ENCODE peak calls at places on chromosomes 2 and 18, in eight cellular contexts. One of them, this sample, is unnamed.

GRCh38 chr2:231854616-231855125 is 68.4 kb downstream of the COPS7B start:
- DNase-seq in neural crest cell: no peak
- DNase-seq in right atrium auricular region: no peak
- DNase-seq in NCI-H1436: no peak
- DNase-seq in NCI-H1092 treated with DMSO at 0.1 percent for 48 hours: no peak
- DNase-seq in HFF-Myc: no peak
- DNase-seq in EH: no peak
- DNase-seq in WERI-Rb-1: no peak
- DNase-seq in this sample: no peak

GRCh38 chr2:229282758-229283546 is 11.9 kb upstream of the PID1 start:
- DNase-seq in neural crest cell: no peak
- DNase-seq in right atrium auricular region: peak; percentile 88
- DNase-seq in NCI-H1436: no peak
- DNase-seq in NCI-H1092 treated with DMSO at 0.1 percent for 48 hours: no peak
- DNase-seq in HFF-Myc: peak; percentile 33
- DNase-seq in EH: peak; percentile 79
- DNase-seq in WERI-Rb-1: no peak
- DNase-seq in this sample: no peak

GRCh38 chr18:59540819-59541218 is 156.4 kb downstream of the CCBE1 start:
- DNase-seq in neural crest cell: no peak
- DNase-seq in right atrium auricular region: no peak
- DNase-seq in NCI-H1436: no peak
- DNase-seq in NCI-H1092 treated with DMSO at 0.1 percent for 48 hours: no peak
- DNase-seq in HFF-Myc: no peak
- DNase-seq in EH: peak; percentile 58
- DNase-seq in WERI-Rb-1: no peak
- DNase-seq in this sample: no peak

GRCh38 chr2:149040451-149040850 is 2.0 kb downstream of the LYPD6B start:
- DNase-seq in neural crest cell: peak; percentile 41
- DNase-seq in right atrium auricular region: no peak
- DNase-seq in NCI-H1436: no peak
- DNase-seq in NCI-H1092 treated with DMSO at 0.1 percent for 48 hours: no peak
- DNase-seq in HFF-Myc: no peak
- DNase-seq in EH: peak; percentile 35
- DNase-seq in WERI-Rb-1: peak; percentile 49
- DNase-seq in this sample: no peak

GRCh38 chr18:71850602-71851001 is 693.5 kb downstream of the CBLN2 start:
- DNase-seq in neural crest cell: no peak
- DNase-seq in right atrium auricular region: no peak
- DNase-seq in NCI-H1436: no peak
- DNase-seq in NCI-H1092 treated with DMSO at 0.1 percent for 48 hours: no peak
- DNase-seq in HFF-Myc: no peak
- DNase-seq in EH: no peak
- DNase-seq in WERI-Rb-1: no peak
- DNase-seq in this sample: no peak

GRCh38 chr18:8373486-8373885 is 235.8 kb upstream of the RAB12 start:
- DNase-seq in neural crest cell: no peak
- DNase-seq in right atrium auricular region: no peak
- DNase-seq in NCI-H1436: no peak
- DNase-seq in NCI-H1092 treated with DMSO at 0.1 percent for 48 hours: no peak
- DNase-seq in HFF-Myc: no peak
- DNase-seq in EH: peak; percentile 20
- DNase-seq in WERI-Rb-1: no peak
- DNase-seq in this sample: no peak

GRCh38 chr18:55422456-55423185 is 165.4 kb downstream of the TCF4 start:
- DNase-seq in neural crest cell: no peak
- DNase-seq in right atrium auricular region: peak; percentile 73
- DNase-seq in NCI-H1436: no peak
- DNase-seq in NCI-H1092 treated with DMSO at 0.1 percent for 48 hours: no peak
- DNase-seq in HFF-Myc: no peak
- DNase-seq in EH: peak; percentile 58
- DNase-seq in WERI-Rb-1: no peak
- DNase-seq in this sample: peak; percentile 24

GRCh38 chr2:98623657-98624056 is 15.3 kb downstream of the UNC50 start:
- DNase-seq in neural crest cell: no peak
- DNase-seq in right atrium auricular region: no peak
- DNase-seq in NCI-H1436: no peak
- DNase-seq in NCI-H1092 treated with DMSO at 0.1 percent for 48 hours: no peak
- DNase-seq in HFF-Myc: no peak
- DNase-seq in EH: peak; percentile 9
- DNase-seq in WERI-Rb-1: no peak
- DNase-seq in this sample: no peak

GRCh38 chr2:100611079-100612029 is 48.6 kb downstream of the PDCL3 start:
- DNase-seq in neural crest cell: no peak
- DNase-seq in right atrium auricular region: no peak
- DNase-seq in NCI-H1436: no peak
- DNase-seq in NCI-H1092 treated with DMSO at 0.1 percent for 48 hours: no peak
- DNase-seq in HFF-Myc: no peak
- DNase-seq in EH: no peak
- DNase-seq in WERI-Rb-1: no peak
- DNase-seq in this sample: no peak

GRCh38 chr2:174787485-174788205 is 23.4 kb upstream of the CHRNA1 start:
- DNase-seq in neural crest cell: no peak
- DNase-seq in right atrium auricular region: no peak
- DNase-seq in NCI-H1436: no peak
- DNase-seq in NCI-H1092 treated with DMSO at 0.1 percent for 48 hours: no peak
- DNase-seq in HFF-Myc: peak; percentile 100
- DNase-seq in EH: peak; percentile 100
- DNase-seq in WERI-Rb-1: no peak
- DNase-seq in this sample: no peak

GRCh38 chr2:197159681-197160211 is 150.8 kb downstream of the ANKRD44 start:
- DNase-seq in neural crest cell: no peak
- DNase-seq in right atrium auricular region: no peak
- DNase-seq in NCI-H1436: no peak
- DNase-seq in NCI-H1092 treated with DMSO at 0.1 percent for 48 hours: no peak
- DNase-seq in HFF-Myc: peak; percentile 52
- DNase-seq in EH: peak; percentile 85
- DNase-seq in WERI-Rb-1: no peak
- DNase-seq in this sample: no peak

GRCh38 chr2:119739580-119740255 is 20.0 kb upstream of the PTPN4 start:
- DNase-seq in neural crest cell: no peak
- DNase-seq in right atrium auricular region: no peak
- DNase-seq in NCI-H1436: no peak
- DNase-seq in NCI-H1092 treated with DMSO at 0.1 percent for 48 hours: no peak
- DNase-seq in HFF-Myc: no peak
- DNase-seq in EH: no peak
- DNase-seq in WERI-Rb-1: no peak
- DNase-seq in this sample: no peak

GRCh38 chr2:231670892-231671616 is 37.3 kb upstream of the PTMA start:
- DNase-seq in neural crest cell: no peak
- DNase-seq in right atrium auricular region: no peak
- DNase-seq in NCI-H1436: no peak
- DNase-seq in NCI-H1092 treated with DMSO at 0.1 percent for 48 hours: no peak
- DNase-seq in HFF-Myc: no peak
- DNase-seq in EH: peak; percentile 30
- DNase-seq in WERI-Rb-1: peak; percentile 60
- DNase-seq in this sample: no peak

GRCh38 chr2:108139521-108139920 is 100.2 kb upstream of the SULT1C3 start:
- DNase-seq in neural crest cell: no peak
- DNase-seq in right atrium auricular region: no peak
- DNase-seq in NCI-H1436: no peak
- DNase-seq in NCI-H1092 treated with DMSO at 0.1 percent for 48 hours: no peak
- DNase-seq in HFF-Myc: peak; percentile 21
- DNase-seq in EH: peak; percentile 24
- DNase-seq in WERI-Rb-1: no peak
- DNase-seq in this sample: no peak

GRCh38 chr2:188628989-188629889 is 337.6 kb downstream of the GULP1 start:
- DNase-seq in neural crest cell: no peak
- DNase-seq in right atrium auricular region: no peak
- DNase-seq in NCI-H1436: no peak
- DNase-seq in NCI-H1092 treated with DMSO at 0.1 percent for 48 hours: no peak
- DNase-seq in HFF-Myc: peak; percentile 92
- DNase-seq in EH: peak; percentile 94
- DNase-seq in WERI-Rb-1: no peak
- DNase-seq in this sample: no peak

GRCh38 chr2:230219419-230220331 is at the start of gene SP110:
- DNase-seq in neural crest cell: peak; percentile 28
- DNase-seq in right atrium auricular region: peak; percentile 84
- DNase-seq in NCI-H1436: no peak
- DNase-seq in NCI-H1092 treated with DMSO at 0.1 percent for 48 hours: no peak
- DNase-seq in HFF-Myc: peak; percentile 66
- DNase-seq in EH: peak; percentile 93
- DNase-seq in WERI-Rb-1: no peak
- DNase-seq in this sample: no peak

GRCh38 chr2:12455626-12456025 is 261.1 kb upstream of the TRIB2 start:
- DNase-seq in neural crest cell: no peak
- DNase-seq in right atrium auricular region: no peak
- DNase-seq in NCI-H1436: no peak
- DNase-seq in NCI-H1092 treated with DMSO at 0.1 percent for 48 hours: no peak
- DNase-seq in HFF-Myc: no peak
- DNase-seq in EH: no peak
- DNase-seq in WERI-Rb-1: no peak
- DNase-seq in this sample: no peak

GRCh38 chr2:12870692-12871091 is 154.0 kb downstream of the TRIB2 start:
- DNase-seq in neural crest cell: no peak
- DNase-seq in right atrium auricular region: peak; percentile 67
- DNase-seq in NCI-H1436: no peak
- DNase-seq in NCI-H1092 treated with DMSO at 0.1 percent for 48 hours: no peak
- DNase-seq in HFF-Myc: no peak
- DNase-seq in EH: no peak
- DNase-seq in WERI-Rb-1: no peak
- DNase-seq in this sample: no peak

GRCh38 chr2:238425979-238426567 is 654 bp upstream of the ASB1 start:
- DNase-seq in neural crest cell: peak; percentile 28
- DNase-seq in right atrium auricular region: no peak
- DNase-seq in NCI-H1436: no peak
- DNase-seq in NCI-H1092 treated with DMSO at 0.1 percent for 48 hours: peak; percentile 49
- DNase-seq in HFF-Myc: no peak
- DNase-seq in EH: peak; percentile 82
- DNase-seq in WERI-Rb-1: peak; percentile 64
- DNase-seq in this sample: peak; percentile 53

GRCh38 chr2:10432315-10433181 is 15.6 kb downstream of the ODC1 start:
- DNase-seq in neural crest cell: no peak
- DNase-seq in right atrium auricular region: no peak
- DNase-seq in NCI-H1436: no peak
- DNase-seq in NCI-H1092 treated with DMSO at 0.1 percent for 48 hours: no peak
- DNase-seq in HFF-Myc: no peak
- DNase-seq in EH: peak; percentile 32
- DNase-seq in WERI-Rb-1: no peak
- DNase-seq in this sample: no peak

GRCh38 chr2:203195331-203195730 is 43.5 kb upstream of the CYP20A1 start:
- DNase-seq in neural crest cell: no peak
- DNase-seq in right atrium auricular region: no peak
- DNase-seq in NCI-H1436: no peak
- DNase-seq in NCI-H1092 treated with DMSO at 0.1 percent for 48 hours: no peak
- DNase-seq in HFF-Myc: peak; percentile 7
- DNase-seq in EH: peak; percentile 37
- DNase-seq in WERI-Rb-1: no peak
- DNase-seq in this sample: no peak

GRCh38 chr2:43985359-43985758 is 10.4 kb downstream of the LRPPRC start:
- DNase-seq in neural crest cell: no peak
- DNase-seq in right atrium auricular region: no peak
- DNase-seq in NCI-H1436: no peak
- DNase-seq in NCI-H1092 treated with DMSO at 0.1 percent for 48 hours: no peak
- DNase-seq in HFF-Myc: no peak
- DNase-seq in EH: no peak
- DNase-seq in WERI-Rb-1: no peak
- DNase-seq in this sample: no peak

GRCh38 chr2:153386481-153386891 is 92.1 kb downstream of the RPRM start:
- DNase-seq in neural crest cell: no peak
- DNase-seq in right atrium auricular region: no peak
- DNase-seq in NCI-H1436: no peak
- DNase-seq in NCI-H1092 treated with DMSO at 0.1 percent for 48 hours: no peak
- DNase-seq in HFF-Myc: no peak
- DNase-seq in EH: no peak
- DNase-seq in WERI-Rb-1: no peak
- DNase-seq in this sample: no peak

GRCh38 chr2:231133365-231134114 is 8.7 kb upstream of the HTR2B start:
- DNase-seq in neural crest cell: no peak
- DNase-seq in right atrium auricular region: no peak
- DNase-seq in NCI-H1436: no peak
- DNase-seq in NCI-H1092 treated with DMSO at 0.1 percent for 48 hours: no peak
- DNase-seq in HFF-Myc: no peak
- DNase-seq in EH: peak; percentile 55
- DNase-seq in WERI-Rb-1: no peak
- DNase-seq in this sample: no peak

GRCh38 chr2:23519334-23519651 is 134.3 kb downstream of the KLHL29 start:
- DNase-seq in neural crest cell: no peak
- DNase-seq in right atrium auricular region: no peak
- DNase-seq in NCI-H1436: no peak
- DNase-seq in NCI-H1092 treated with DMSO at 0.1 percent for 48 hours: no peak
- DNase-seq in HFF-Myc: no peak
- DNase-seq in EH: no peak
- DNase-seq in WERI-Rb-1: no peak
- DNase-seq in this sample: no peak

GRCh38 chr2:157898591-157898996 is 22.5 kb upstream of the ACVR1 start:
- DNase-seq in neural crest cell: no peak
- DNase-seq in right atrium auricular region: no peak
- DNase-seq in NCI-H1436: no peak
- DNase-seq in NCI-H1092 treated with DMSO at 0.1 percent for 48 hours: no peak
- DNase-seq in HFF-Myc: peak; percentile 85
- DNase-seq in EH: peak; percentile 80
- DNase-seq in WERI-Rb-1: no peak
- DNase-seq in this sample: peak; percentile 24

GRCh38 chr2:137208361-137208973 is 443.1 kb downstream of the THSD7B start:
- DNase-seq in neural crest cell: no peak
- DNase-seq in right atrium auricular region: no peak
- DNase-seq in NCI-H1436: no peak
- DNase-seq in NCI-H1092 treated with DMSO at 0.1 percent for 48 hours: no peak
- DNase-seq in HFF-Myc: no peak
- DNase-seq in EH: peak; percentile 67
- DNase-seq in WERI-Rb-1: no peak
- DNase-seq in this sample: no peak